ENCODE peak calls at places on chromosomes 2 and 18, in five cellular contexts. One of them, this sample, is unnamed.

GRCh38 chr2:230913406-230913805 is 11.6 kb downstream of the GPR55 start:
- DNase-seq in kidney: no peak
- DNase-seq in astrocyte of the cerebellum: no peak
- DNase-seq in transverse colon: peak; percentile 76
- DNase-seq in HCT116: peak; percentile 15
- DNase-seq in this sample: peak; percentile 28

GRCh38 chr18:44231936-44232335 is 448.8 kb upstream of the SETBP1 start:
- DNase-seq in kidney: no peak
- DNase-seq in astrocyte of the cerebellum: no peak
- DNase-seq in transverse colon: no peak
- DNase-seq in HCT116: no peak
- DNase-seq in this sample: no peak

GRCh38 chr18:45168883-45169585 is 446.2 kb upstream of the SLC14A2 start:
- DNase-seq in kidney: no peak
- DNase-seq in astrocyte of the cerebellum: no peak
- DNase-seq in transverse colon: no peak
- DNase-seq in HCT116: no peak
- DNase-seq in this sample: peak; percentile 86

GRCh38 chr18:657311-657997 is at the start of gene TYMS:
- DNase-seq in kidney: peak; percentile 74
- DNase-seq in astrocyte of the cerebellum: no peak
- DNase-seq in transverse colon: peak; percentile 80
- DNase-seq in HCT116: peak; percentile 63
- DNase-seq in this sample: peak; percentile 53

GRCh38 chr18:3062798-3063563 is 50.0 kb upstream of the LPIN2 start:
- DNase-seq in kidney: peak; percentile 75
- DNase-seq in astrocyte of the cerebellum: no peak
- DNase-seq in transverse colon: peak; percentile 74
- DNase-seq in HCT116: peak; percentile 13
- DNase-seq in this sample: peak; percentile 62

GRCh38 chr18:40367576-40367975 is 1587.5 kb upstream of the PIK3C3 start:
- DNase-seq in kidney: no peak
- DNase-seq in astrocyte of the cerebellum: no peak
- DNase-seq in transverse colon: no peak
- DNase-seq in HCT116: no peak
- DNase-seq in this sample: no peak

GRCh38 chr18:23503038-23503966 is at the start of gene RMC1:
- DNase-seq in kidney: peak; percentile 99
- DNase-seq in astrocyte of the cerebellum: peak; percentile 71
- DNase-seq in transverse colon: peak; percentile 98
- DNase-seq in HCT116: peak; percentile 81
- DNase-seq in this sample: peak; percentile 95

GRCh38 chr18:73679941-73680700 is 467.5 kb downstream of the FBXO15 start:
- DNase-seq in kidney: no peak
- DNase-seq in astrocyte of the cerebellum: no peak
- DNase-seq in transverse colon: no peak
- DNase-seq in HCT116: no peak
- DNase-seq in this sample: peak; percentile 37

GRCh38 chr2:239240480-239240881 is 160.3 kb downstream of the HDAC4 start:
- DNase-seq in kidney: no peak
- DNase-seq in astrocyte of the cerebellum: no peak
- DNase-seq in transverse colon: peak; percentile 40
- DNase-seq in HCT116: no peak
- DNase-seq in this sample: peak; percentile 39

GRCh38 chr2:3076848-3077735 is 300.5 kb downstream of the EIPR1 start:
- DNase-seq in kidney: peak; percentile 32
- DNase-seq in astrocyte of the cerebellum: no peak
- DNase-seq in transverse colon: no peak
- DNase-seq in HCT116: no peak
- DNase-seq in this sample: no peak

GRCh38 chr2:188810591-188810990 is 163.6 kb upstream of the COL3A1 start:
- DNase-seq in kidney: no peak
- DNase-seq in astrocyte of the cerebellum: no peak
- DNase-seq in transverse colon: no peak
- DNase-seq in HCT116: no peak
- DNase-seq in this sample: peak; percentile 77

GRCh38 chr2:191979221-191979730 is 132.4 kb upstream of the CAVIN2 start:
- DNase-seq in kidney: no peak
- DNase-seq in astrocyte of the cerebellum: no peak
- DNase-seq in transverse colon: no peak
- DNase-seq in HCT116: no peak
- DNase-seq in this sample: no peak

GRCh38 chr18:79965119-79965902 is 868 bp downstream of the HSBP1L1 start:
- DNase-seq in kidney: peak; percentile 81
- DNase-seq in astrocyte of the cerebellum: peak; percentile 32
- DNase-seq in transverse colon: peak; percentile 80
- DNase-seq in HCT116: no peak
- DNase-seq in this sample: peak; percentile 97

GRCh38 chr2:105460048-105460732 is 61.3 kb upstream of the FHL2 start:
- DNase-seq in kidney: no peak
- DNase-seq in astrocyte of the cerebellum: no peak
- DNase-seq in transverse colon: no peak
- DNase-seq in HCT116: no peak
- DNase-seq in this sample: peak; percentile 65

GRCh38 chr2:209553913-209554312 is 130.1 kb downstream of the MAP2 start:
- DNase-seq in kidney: no peak
- DNase-seq in astrocyte of the cerebellum: no peak
- DNase-seq in transverse colon: no peak
- DNase-seq in HCT116: no peak
- DNase-seq in this sample: no peak

GRCh38 chr2:173749315-173749714 is 215.9 kb downstream of the SP3 start:
- DNase-seq in kidney: no peak
- DNase-seq in astrocyte of the cerebellum: peak; percentile 12
- DNase-seq in transverse colon: no peak
- DNase-seq in HCT116: peak; percentile 27
- DNase-seq in this sample: peak; percentile 45

GRCh38 chr2:105139556-105140236 is 101.8 kb downstream of the MRPS9 start:
- DNase-seq in kidney: no peak
- DNase-seq in astrocyte of the cerebellum: peak; percentile 18
- DNase-seq in transverse colon: no peak
- DNase-seq in HCT116: no peak
- DNase-seq in this sample: no peak

GRCh38 chr2:222671259-222672067 is at the start of gene MOGAT1:
- DNase-seq in kidney: peak; percentile 72
- DNase-seq in astrocyte of the cerebellum: no peak
- DNase-seq in transverse colon: peak; percentile 34
- DNase-seq in HCT116: no peak
- DNase-seq in this sample: no peak

GRCh38 chr2:237956402-237956736 is 10.4 kb upstream of the UBE2F start:
- DNase-seq in kidney: no peak
- DNase-seq in astrocyte of the cerebellum: no peak
- DNase-seq in transverse colon: no peak
- DNase-seq in HCT116: no peak
- DNase-seq in this sample: no peak

GRCh38 chr2:237952851-237953250 is 14.0 kb upstream of the UBE2F start:
- DNase-seq in kidney: no peak
- DNase-seq in astrocyte of the cerebellum: no peak
- DNase-seq in transverse colon: no peak
- DNase-seq in HCT116: no peak
- DNase-seq in this sample: no peak

GRCh38 chr2:237951878-237952277 is 14.9 kb upstream of the UBE2F start:
- DNase-seq in kidney: no peak
- DNase-seq in astrocyte of the cerebellum: no peak
- DNase-seq in transverse colon: no peak
- DNase-seq in HCT116: no peak
- DNase-seq in this sample: no peak

GRCh38 chr2:237961637-237962036 is 5.2 kb upstream of the UBE2F start:
- DNase-seq in kidney: no peak
- DNase-seq in astrocyte of the cerebellum: no peak
- DNase-seq in transverse colon: no peak
- DNase-seq in HCT116: no peak
- DNase-seq in this sample: no peak

GRCh38 chr2:237955640-237956401 is 11.0 kb upstream of the UBE2F start:
- DNase-seq in kidney: no peak
- DNase-seq in astrocyte of the cerebellum: no peak
- DNase-seq in transverse colon: no peak
- DNase-seq in HCT116: no peak
- DNase-seq in this sample: no peak
- H3K4me3 ChIP-seq in kidney: no peak overlapping the region
- H3K4me3 ChIP-seq in astrocyte of the cerebellum: peak overlapping the region; percentile 32
- H3K4me3 ChIP-seq in transverse colon: no peak overlapping the region
- H3K4me3 ChIP-seq in HCT116: no peak overlapping the region
- H3K4me3 ChIP-seq in this sample: peak overlapping the region; percentile 18

DNA sequence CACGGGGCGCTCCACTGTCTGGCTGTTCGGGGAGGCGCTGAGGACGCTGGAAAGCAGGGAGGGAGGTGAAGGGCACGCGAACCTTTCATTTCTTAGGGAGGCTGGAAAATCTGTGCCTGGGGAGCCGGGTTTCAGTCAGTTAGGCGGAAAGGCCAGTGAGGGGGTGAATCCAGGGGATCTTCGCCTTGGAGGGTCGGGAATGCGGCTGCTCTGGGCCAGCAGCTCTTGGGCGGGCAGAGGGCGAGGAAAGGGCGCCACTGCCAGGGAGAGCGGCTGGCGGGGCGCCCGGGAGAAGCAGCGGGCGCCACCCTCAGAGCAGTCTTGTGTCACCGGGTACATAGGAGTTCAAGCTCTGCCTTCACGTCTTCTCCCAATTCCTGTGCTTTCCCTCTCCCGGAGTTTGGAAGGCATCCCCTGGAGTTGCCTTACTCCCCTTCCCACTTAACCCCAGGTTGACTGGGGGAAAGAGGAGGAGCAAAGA is 1.4 kb downstream of the CCDC85A start:
- DNase-seq in kidney: no peak
- DNase-seq in astrocyte of the cerebellum: no peak
- DNase-seq in transverse colon: no peak
- DNase-seq in HCT116: no peak
- DNase-seq in this sample: no peak
- TF ChIP-seq CTCF in kidney: no peak
- TF ChIP-seq CTCF in astrocyte of the cerebellum: no peak
- TF ChIP-seq CTCF in transverse colon: no peak
- TF ChIP-seq CTCF in HCT116: no peak
- TF ChIP-seq CTCF in this sample: no peak

GRCh38 chr2:43133336-43133707 is 93.1 kb downstream of the ZFP36L2 start:
- DNase-seq in kidney: peak; percentile 64
- DNase-seq in astrocyte of the cerebellum: no peak
- DNase-seq in transverse colon: no peak
- DNase-seq in HCT116: no peak
- DNase-seq in this sample: no peak

GRCh38 chr2:43133708-43134570 is 92.5 kb downstream of the ZFP36L2 start:
- DNase-seq in kidney: peak; percentile 83
- DNase-seq in astrocyte of the cerebellum: no peak
- DNase-seq in transverse colon: peak; percentile 83
- DNase-seq in HCT116: no peak
- DNase-seq in this sample: no peak

GRCh38 chr2:43136011-43136799 is 90.2 kb downstream of the ZFP36L2 start:
- DNase-seq in kidney: peak; percentile 69
- DNase-seq in astrocyte of the cerebellum: no peak
- DNase-seq in transverse colon: no peak
- DNase-seq in HCT116: no peak
- DNase-seq in this sample: no peak

GRCh38 chr2:43135583-43135982 is 90.8 kb downstream of the ZFP36L2 start:
- DNase-seq in kidney: peak; percentile 26
- DNase-seq in astrocyte of the cerebellum: no peak
- DNase-seq in transverse colon: no peak
- DNase-seq in HCT116: no peak
- DNase-seq in this sample: no peak

DNA sequence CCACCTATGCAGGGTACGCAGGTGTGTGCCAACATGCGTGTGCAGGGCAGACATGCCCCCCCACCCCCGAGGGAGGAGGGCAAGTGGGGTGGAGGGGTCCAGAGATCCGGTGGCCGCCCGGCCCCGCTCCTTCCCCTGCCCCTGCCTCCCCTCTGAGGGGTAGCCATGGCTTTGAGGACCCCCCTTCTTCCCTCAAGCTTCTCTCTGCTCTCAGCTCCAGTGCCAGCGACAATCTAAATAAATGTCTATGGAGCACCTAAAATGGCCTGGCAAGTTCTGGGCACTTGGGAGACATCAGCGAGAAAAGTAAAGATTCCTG is 91.9 kb downstream of the ZFP36L2 start:
- DNase-seq in kidney: peak; percentile 89
- DNase-seq in astrocyte of the cerebellum: no peak
- DNase-seq in transverse colon: no peak
- DNase-seq in HCT116: no peak
- DNase-seq in this sample: no peak
- H3K4me3 ChIP-seq in kidney: no peak overlapping the region
- H3K4me3 ChIP-seq in astrocyte of the cerebellum: no peak overlapping the region
- H3K4me3 ChIP-seq in transverse colon: no peak overlapping the region
- H3K4me3 ChIP-seq in HCT116: no peak overlapping the region
- H3K4me3 ChIP-seq in this sample: no peak overlapping the region

GRCh38 chr2:83823238-83823637 is 635.8 kb downstream of the SUCLG1 start:
- DNase-seq in kidney: no peak
- DNase-seq in astrocyte of the cerebellum: no peak
- DNase-seq in transverse colon: no peak
- DNase-seq in HCT116: no peak
- DNase-seq in this sample: no peak

DNA sequence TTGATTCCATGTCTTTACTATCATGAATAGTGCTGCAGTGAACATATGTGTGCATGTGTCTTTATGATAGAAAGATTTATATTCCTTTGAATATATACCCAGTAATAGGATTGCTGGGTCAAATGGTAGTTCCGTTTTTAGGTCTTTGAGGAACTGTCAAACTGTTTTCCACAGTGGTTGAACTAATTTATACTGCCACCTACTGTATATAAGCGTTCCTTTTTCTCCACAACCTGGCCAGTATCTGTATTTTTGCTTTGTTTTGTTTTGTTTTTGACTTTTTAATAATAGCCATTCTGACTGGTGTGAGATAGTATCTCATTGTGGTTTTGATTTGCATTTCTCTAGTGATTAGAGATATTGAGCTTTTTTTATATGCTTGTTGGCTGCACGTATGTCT is 641.6 kb downstream of the SUCLG1 start:
- DNase-seq in kidney: no peak
- DNase-seq in astrocyte of the cerebellum: no peak
- DNase-seq in transverse colon: no peak
- DNase-seq in HCT116: peak; percentile 3
- DNase-seq in this sample: peak; percentile 0
- TF ChIP-seq CTCF in kidney: no peak
- TF ChIP-seq CTCF in astrocyte of the cerebellum: no peak
- TF ChIP-seq CTCF in transverse colon: no peak
- TF ChIP-seq CTCF in HCT116: peak; percentile 31
- TF ChIP-seq CTCF in this sample: peak; percentile 5

GRCh38 chr2:9844581-9844980 is 1.3 kb downstream of the TAF1B start:
- DNase-seq in kidney: no peak
- DNase-seq in astrocyte of the cerebellum: peak; percentile 35
- DNase-seq in transverse colon: no peak
- DNase-seq in HCT116: no peak
- DNase-seq in this sample: peak; percentile 52
- H3K4me3 ChIP-seq in kidney: peak overlapping the region; percentile 95
- H3K4me3 ChIP-seq in astrocyte of the cerebellum: peak overlapping the region; percentile 65
- H3K4me3 ChIP-seq in transverse colon: no peak overlapping the region
- H3K4me3 ChIP-seq in HCT116: peak overlapping the region; percentile 86
- H3K4me3 ChIP-seq in this sample: peak overlapping the region; percentile 78

This sample was measured in fibroblast of villous mesenchyme.